ENCODE peak calls at places on chromosomes 1 and 21, in five cellular contexts. P, O, M, D and Q are unnamed samples.

GRCh38 chr1:94924967-94925366 is 1.9 kb downstream of the CNN3 start:
- DNase-seq in P (no peak), D (no peak), O (no peak), M (no peak), Q (no peak)

GRCh38 chr1:166579835-166580488 is 259.3 kb upstream of the POGK start:
- DNase-seq in M (no peak), P (no peak), D (no peak), O (no peak), Q (no peak)

GRCh38 chr1:16145030-16145987 is 10.6 kb downstream of the EPHA2 start:
- DNase-seq in D (peak; percentile 40), O (peak; percentile 68), P (peak; percentile 84), M (peak; percentile 87), Q (peak; percentile 91)

GRCh38 chr1:156796340-156797097 is 20.1 kb downstream of the SH2D2A start:
- DNase-seq in D (no peak), P (peak; percentile 21), M (no peak), O (no peak), Q (no peak)

GRCh38 chr1:26284597-26285351 is 4.9 kb downstream of the SH3BGRL3 start:
- DNase-seq in O (peak; percentile 88), D (peak; percentile 91), P (peak; percentile 82), M (peak; percentile 84), Q (peak; percentile 87)

GRCh38 chr1:247172956-247173355 is 1.1 kb upstream of the ZNF124 start:
- DNase-seq in P (no peak), D (no peak), O (no peak), M (no peak), Q (no peak)

GRCh38 chr1:47437518-47438320 is at the start of gene FOXD2:
- DNase-seq in O (peak; percentile 82), P (peak; percentile 94), M (peak; percentile 88), D (peak; percentile 97), Q (peak; percentile 83)

GRCh38 chr1:97050501-97050900 is 328.9 kb downstream of the PTBP2 start:
- DNase-seq in D (no peak), P (no peak), O (peak; percentile 61), M (no peak), Q (no peak)

GRCh38 chr1:219927956-219928790 is at the start of gene SLC30A10:
- DNase-seq in P (peak; percentile 57), O (peak; percentile 71), M (no peak), D (peak; percentile 82), Q (peak; percentile 83)

GRCh38 chr21:45820171-45821091 is 161.1 kb upstream of the COL6A1 start:
- DNase-seq in D (peak; percentile 96), P (peak; percentile 77), M (peak; percentile 89), O (peak; percentile 96), Q (no peak)

GRCh38 chr1:201542166-201543045 is 3.5 kb downstream of the NAV1 start:
- DNase-seq in P (no peak), D (no peak), O (no peak), M (no peak), Q (no peak)

GRCh38 chr1:153441238-153441755 is 19.2 kb downstream of the S100A7 start:
- DNase-seq in O (no peak), D (no peak), M (no peak), P (no peak), Q (no peak)

DNA sequence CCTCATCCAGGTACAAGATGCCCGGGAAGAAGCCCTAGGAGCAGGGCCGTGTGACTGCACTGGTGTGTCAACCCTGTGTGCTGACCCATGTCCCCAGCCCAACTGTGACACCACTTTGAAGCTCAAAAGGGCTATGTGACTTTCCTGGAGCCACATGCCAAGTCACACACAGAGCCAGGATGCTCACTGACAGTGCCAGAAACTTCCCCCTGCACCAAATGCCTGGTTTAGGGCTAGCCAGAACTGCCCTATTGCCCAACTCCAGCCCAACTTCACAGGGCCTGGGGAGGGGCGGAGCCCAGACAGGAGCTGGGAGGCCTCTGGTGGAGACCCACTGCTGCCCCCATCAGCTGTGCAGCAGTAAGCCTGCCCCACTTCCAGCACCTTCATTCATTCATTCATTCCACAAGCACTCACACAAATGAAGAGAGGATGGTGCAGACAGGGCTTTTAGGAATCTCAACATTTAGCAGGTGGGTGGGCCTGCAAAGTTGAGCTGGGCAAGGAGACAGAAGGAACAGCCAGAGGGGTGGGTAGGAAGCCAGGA is 36.7 kb downstream of the KCNQ4 start:
- DNase-seq in P (no peak), O (peak; percentile 67), D (peak; percentile 77), M (no peak), Q (no peak)
- H3K27ac ChIP-seq in P (no peak overlapping the region), O (no peak overlapping the region), D (peak overlapping the region; percentile 71), M (no peak overlapping the region), Q (no peak overlapping the region)

DNA sequence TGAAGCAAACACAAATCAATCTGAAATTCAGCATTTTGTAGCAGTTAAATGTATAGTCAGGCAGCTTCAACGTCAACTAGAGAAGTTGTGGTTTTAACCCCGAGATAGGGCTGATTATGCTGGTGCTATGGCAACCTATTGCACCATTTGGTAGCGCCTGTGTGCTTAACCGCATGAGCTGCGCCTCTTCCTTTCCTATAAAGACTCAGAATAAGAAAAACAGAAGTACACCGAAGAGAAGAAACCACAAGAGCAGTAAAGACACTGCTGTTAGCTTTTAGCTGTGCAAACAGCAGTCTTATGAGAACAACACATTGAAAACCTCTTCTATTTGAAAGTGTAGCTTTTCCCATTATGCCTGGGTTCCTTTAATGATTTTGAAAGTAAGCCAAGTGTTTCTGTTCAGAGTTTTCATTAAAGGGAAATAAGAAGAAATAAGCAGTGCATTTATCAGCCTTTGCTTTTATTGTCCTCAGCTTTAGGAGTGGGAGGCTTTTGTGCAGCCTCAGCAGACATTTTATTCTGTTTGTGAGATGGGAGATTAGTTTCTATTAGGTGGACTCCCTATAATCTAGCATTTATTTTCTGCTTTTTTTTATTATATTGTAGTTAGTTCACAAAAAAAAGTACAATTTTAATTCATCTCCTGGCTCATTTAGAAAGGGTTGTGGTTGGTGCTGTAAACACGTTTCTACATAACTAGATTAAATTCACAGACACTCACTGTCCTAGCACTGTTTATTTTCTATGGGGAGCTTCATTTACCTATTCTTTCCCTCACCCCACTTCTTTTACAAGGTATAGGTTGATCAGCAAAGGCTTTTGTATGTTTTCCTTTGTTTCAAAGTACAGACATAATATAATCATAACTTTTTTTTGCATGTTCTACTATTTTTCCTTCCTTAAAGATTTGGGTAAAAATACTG is 43.3 kb downstream of the PTPRC start:
- DNase-seq in D (no peak), P (peak; percentile 74), M (peak; percentile 69), O (peak; percentile 52), Q (no peak)
- TF ChIP-seq POLR2AphosphoS5 in D (peak; percentile 54), P (peak; percentile 74), M (peak; percentile 38), O (no peak), Q (peak; percentile 64)

GRCh38 chr1:245880754-245881403 is 626.2 kb downstream of the SMYD3 start:
- DNase-seq in M (no peak), P (no peak), O (no peak), D (no peak), Q (no peak)

GRCh38 chr1:245877976-245878375 is 629.1 kb downstream of the SMYD3 start:
- DNase-seq in P (no peak), O (no peak), M (no peak), D (no peak), Q (no peak)

GRCh38 chr1:245876586-245876985 is 630.5 kb downstream of the SMYD3 start:
- DNase-seq in M (no peak), P (no peak), O (no peak), D (no peak), Q (no peak)

GRCh38 chr1:245879091-245879490 is 628.0 kb downstream of the SMYD3 start:
- DNase-seq in P (no peak), O (no peak), D (no peak), M (no peak), Q (no peak)

GRCh38 chr1:245878585-245878984 is 628.5 kb downstream of the SMYD3 start:
- DNase-seq in D (no peak), P (no peak), M (no peak), O (no peak), Q (no peak)
- H3K27ac ChIP-seq in D (no peak overlapping the region), P (no peak overlapping the region), M (no peak overlapping the region), O (no peak overlapping the region), Q (peak overlapping the region; percentile 73)

GRCh38 chr1:24202987-24203386 is 15.9 kb upstream of the IFNLR1 start:
- DNase-seq in D (no peak), O (no peak), P (no peak), M (no peak), Q (no peak)

GRCh38 chr1:24201941-24202440 is 14.9 kb upstream of the IFNLR1 start:
- DNase-seq in D (peak; percentile 68), O (peak; percentile 89), M (peak; percentile 92), P (peak; percentile 94), Q (peak; percentile 45)

GRCh38 chr1:24204116-24204515 is 17.0 kb upstream of the IFNLR1 start:
- DNase-seq in O (no peak), D (no peak), M (no peak), P (no peak), Q (no peak)

GRCh38 chr1:24202556-24202955 is 15.5 kb upstream of the IFNLR1 start:
- DNase-seq in O (no peak), M (no peak), P (no peak), D (no peak), Q (no peak)

DNA sequence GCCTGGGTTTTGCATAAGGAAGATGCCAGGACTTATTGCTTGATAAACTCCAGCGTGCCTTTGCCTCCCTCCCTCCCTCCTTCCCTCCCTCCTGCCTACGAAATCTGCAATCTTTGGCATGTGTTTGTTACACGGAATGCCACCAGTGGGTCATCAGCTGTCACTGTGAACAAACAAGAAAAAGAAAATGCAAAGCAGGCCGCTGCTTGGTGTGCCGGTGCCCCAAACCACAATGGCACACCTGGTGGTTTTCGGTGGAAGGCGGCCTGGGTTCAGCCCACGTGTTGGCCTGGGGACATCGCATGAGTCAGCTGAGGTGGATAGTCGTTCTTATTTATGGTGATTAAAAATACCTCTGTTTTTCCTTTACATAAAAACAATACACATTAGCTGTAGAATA is 16.3 kb upstream of the IFNLR1 start:
- DNase-seq in P (peak; percentile 75), D (no peak), O (no peak), M (no peak), Q (no peak)
- TF ChIP-seq POLR2AphosphoS5 in P (no peak), D (no peak), O (no peak), M (no peak), Q (no peak)

DNA sequence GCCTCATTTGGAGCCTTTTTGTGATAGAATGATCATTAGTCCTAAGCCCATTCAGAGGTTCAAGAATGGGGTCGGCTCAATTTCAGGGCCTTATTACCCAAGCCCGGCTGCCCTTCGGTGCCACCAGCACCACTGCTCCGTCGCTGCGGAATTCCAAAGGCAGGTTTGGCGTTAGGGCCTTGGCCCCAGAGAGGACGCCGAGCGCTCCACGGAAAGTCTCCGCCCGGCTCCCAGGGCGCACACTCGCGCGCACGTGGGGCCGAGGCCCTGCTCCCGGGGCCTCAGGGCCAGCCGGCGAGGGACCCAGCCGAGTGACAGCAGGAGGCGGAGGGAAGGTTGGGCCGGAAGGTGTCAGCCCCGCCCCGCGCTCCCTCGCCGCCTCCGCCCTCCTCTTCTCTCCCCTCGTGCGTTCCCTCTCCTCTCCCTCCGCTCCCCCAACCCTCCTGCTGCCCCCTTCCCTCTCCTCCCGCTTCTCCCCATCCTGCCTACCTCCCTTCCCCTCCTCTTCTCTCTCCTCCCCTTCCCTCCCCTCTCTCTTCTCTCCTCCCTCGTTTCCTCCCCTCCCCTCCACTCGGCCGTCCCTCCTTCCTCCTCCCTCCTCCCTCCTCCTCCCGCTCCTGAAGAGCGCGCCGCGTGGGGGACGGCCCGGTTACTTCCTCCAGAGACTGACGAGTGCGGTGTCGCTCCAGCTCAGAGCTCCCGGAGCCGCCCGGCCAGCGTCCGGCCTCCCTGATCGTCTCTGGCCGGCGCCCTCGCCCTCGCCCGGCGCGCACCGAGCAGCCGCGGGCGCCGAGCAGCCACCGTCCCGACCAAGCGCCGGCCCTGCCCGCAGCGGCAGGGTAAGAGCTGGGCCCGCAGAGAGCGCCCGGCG is at the start of gene ETS2:
- DNase-seq in P (peak; percentile 93), O (peak; percentile 87), D (peak; percentile 96), M (peak; percentile 97), Q (peak; percentile 97)
- H3K27ac ChIP-seq in P (peak within 1 kb of the TSS; percentile 99), O (peak within 1 kb of the TSS; percentile 55), D (peak within 1 kb of the TSS; percentile 84), M (peak within 1 kb of the TSS; percentile 92), Q (peak within 1 kb of the TSS; percentile 99)